ENCODE peak calls at places on chromosome 1, in ten cellular contexts. One of them, this sample, is unnamed.

GRCh38 chr1:94819945-94820746 is at the start of gene SLC44A3:
- DNase-seq in endothelial cell: peak; percentile 68
- DNase-seq in CD8-positive, alpha-beta T cell: no peak
- DNase-seq in heart right ventricle: peak; percentile 54
- DNase-seq in lower lobe of right lung: peak; percentile 72
- DNase-seq in suprapubic skin: no peak
- DNase-seq in neural crest cell: peak; percentile 41
- DNase-seq in heart left ventricle: peak; percentile 52
- DNase-seq in NB4: peak; percentile 69
- DNase-seq in fibroblast of lung: peak; percentile 68
- DNase-seq in this sample: peak; percentile 43

GRCh38 chr1:41482001-41482765 is 2.3 kb downstream of the EDN2 start:
- DNase-seq in endothelial cell: no peak
- DNase-seq in CD8-positive, alpha-beta T cell: no peak
- DNase-seq in heart right ventricle: peak; percentile 60
- DNase-seq in lower lobe of right lung: peak; percentile 78
- DNase-seq in suprapubic skin: no peak
- DNase-seq in neural crest cell: no peak
- DNase-seq in heart left ventricle: peak; percentile 49
- DNase-seq in NB4: no peak
- DNase-seq in fibroblast of lung: peak; percentile 63
- DNase-seq in this sample: peak; percentile 75

GRCh38 chr1:2330511-2331199 is 60.7 kb downstream of the MORN1 start:
- DNase-seq in endothelial cell: no peak
- DNase-seq in CD8-positive, alpha-beta T cell: no peak
- DNase-seq in heart right ventricle: no peak
- DNase-seq in lower lobe of right lung: peak; percentile 75
- DNase-seq in suprapubic skin: no peak
- DNase-seq in neural crest cell: no peak
- DNase-seq in heart left ventricle: peak; percentile 70
- DNase-seq in NB4: no peak
- DNase-seq in fibroblast of lung: peak; percentile 89
- DNase-seq in this sample: peak; percentile 88

GRCh38 chr1:5279127-5279526 is 624.7 kb downstream of the AJAP1 start:
- DNase-seq in endothelial cell: no peak
- DNase-seq in CD8-positive, alpha-beta T cell: no peak
- DNase-seq in heart right ventricle: no peak
- DNase-seq in lower lobe of right lung: no peak
- DNase-seq in suprapubic skin: no peak
- DNase-seq in neural crest cell: no peak
- DNase-seq in heart left ventricle: no peak
- DNase-seq in NB4: no peak
- DNase-seq in fibroblast of lung: no peak
- DNase-seq in this sample: no peak

GRCh38 chr1:207993477-207994445 is 82.8 kb upstream of the CD34 start:
- DNase-seq in endothelial cell: peak; percentile 12
- DNase-seq in CD8-positive, alpha-beta T cell: no peak
- DNase-seq in heart right ventricle: no peak
- DNase-seq in lower lobe of right lung: no peak
- DNase-seq in suprapubic skin: no peak
- DNase-seq in neural crest cell: no peak
- DNase-seq in heart left ventricle: no peak
- DNase-seq in NB4: peak; percentile 17
- DNase-seq in fibroblast of lung: no peak
- DNase-seq in this sample: no peak

GRCh38 chr1:220410681-220411080 is 117.3 kb upstream of the MARK1 start:
- DNase-seq in endothelial cell: no peak
- DNase-seq in CD8-positive, alpha-beta T cell: no peak
- DNase-seq in heart right ventricle: no peak
- DNase-seq in lower lobe of right lung: no peak
- DNase-seq in suprapubic skin: no peak
- DNase-seq in neural crest cell: no peak
- DNase-seq in heart left ventricle: no peak
- DNase-seq in NB4: no peak
- DNase-seq in fibroblast of lung: peak; percentile 17
- DNase-seq in this sample: no peak

GRCh38 chr1:174017231-174017970 is 4.8 kb downstream of the RC3H1 start:
- DNase-seq in endothelial cell: no peak
- DNase-seq in CD8-positive, alpha-beta T cell: no peak
- DNase-seq in heart right ventricle: no peak
- DNase-seq in lower lobe of right lung: no peak
- DNase-seq in suprapubic skin: no peak
- DNase-seq in neural crest cell: no peak
- DNase-seq in heart left ventricle: no peak
- DNase-seq in NB4: no peak
- DNase-seq in fibroblast of lung: peak; percentile 35
- DNase-seq in this sample: no peak

GRCh38 chr1:31669786-31670582 is 25.3 kb upstream of the PEF1 start:
- DNase-seq in endothelial cell: no peak
- DNase-seq in CD8-positive, alpha-beta T cell: peak; percentile 60
- DNase-seq in heart right ventricle: peak; percentile 83
- DNase-seq in lower lobe of right lung: peak; percentile 85
- DNase-seq in suprapubic skin: no peak
- DNase-seq in neural crest cell: no peak
- DNase-seq in heart left ventricle: peak; percentile 86
- DNase-seq in NB4: peak; percentile 34
- DNase-seq in fibroblast of lung: peak; percentile 62
- DNase-seq in this sample: peak; percentile 66

GRCh38 chr1:51472349-51472748 is 46.7 kb downstream of the EPS15 start:
- DNase-seq in endothelial cell: no peak
- DNase-seq in CD8-positive, alpha-beta T cell: no peak
- DNase-seq in heart right ventricle: no peak
- DNase-seq in lower lobe of right lung: no peak
- DNase-seq in suprapubic skin: no peak
- DNase-seq in neural crest cell: no peak
- DNase-seq in heart left ventricle: no peak
- DNase-seq in NB4: peak; percentile 36
- DNase-seq in fibroblast of lung: peak; percentile 41
- DNase-seq in this sample: no peak

GRCh38 chr1:8370046-8370881 is 52.4 kb downstream of the SLC45A1 start:
- DNase-seq in endothelial cell: no peak
- DNase-seq in CD8-positive, alpha-beta T cell: no peak
- DNase-seq in heart right ventricle: no peak
- DNase-seq in lower lobe of right lung: no peak
- DNase-seq in suprapubic skin: no peak
- DNase-seq in neural crest cell: no peak
- DNase-seq in heart left ventricle: peak; percentile 13
- DNase-seq in NB4: no peak
- DNase-seq in fibroblast of lung: peak; percentile 83
- DNase-seq in this sample: no peak

GRCh38 chr1:55520861-55521260 is 305.7 kb upstream of the USP24 start:
- DNase-seq in endothelial cell: no peak
- DNase-seq in CD8-positive, alpha-beta T cell: no peak
- DNase-seq in heart right ventricle: no peak
- DNase-seq in lower lobe of right lung: no peak
- DNase-seq in suprapubic skin: no peak
- DNase-seq in neural crest cell: no peak
- DNase-seq in heart left ventricle: no peak
- DNase-seq in NB4: no peak
- DNase-seq in fibroblast of lung: no peak
- DNase-seq in this sample: no peak
- TF ChIP-seq CTCF in endothelial cell: no peak
- TF ChIP-seq CTCF in CD8-positive, alpha-beta T cell: no peak
- TF ChIP-seq CTCF in heart right ventricle: no peak
- TF ChIP-seq CTCF in lower lobe of right lung: no peak
- TF ChIP-seq CTCF in suprapubic skin: no peak
- TF ChIP-seq CTCF in neural crest cell: no peak
- TF ChIP-seq CTCF in heart left ventricle: no peak
- TF ChIP-seq CTCF in NB4: no peak
- TF ChIP-seq CTCF in fibroblast of lung: no peak
- TF ChIP-seq CTCF in this sample: no peak

GRCh38 chr1:150832597-150832996 is 24.5 kb upstream of the CTSK start:
- DNase-seq in endothelial cell: no peak
- DNase-seq in CD8-positive, alpha-beta T cell: no peak
- DNase-seq in heart right ventricle: no peak
- DNase-seq in lower lobe of right lung: no peak
- DNase-seq in suprapubic skin: no peak
- DNase-seq in neural crest cell: no peak
- DNase-seq in heart left ventricle: no peak
- DNase-seq in NB4: no peak
- DNase-seq in fibroblast of lung: no peak
- DNase-seq in this sample: no peak

GRCh38 chr1:150826299-150826698 is 18.2 kb upstream of the CTSK start:
- DNase-seq in endothelial cell: no peak
- DNase-seq in CD8-positive, alpha-beta T cell: no peak
- DNase-seq in heart right ventricle: no peak
- DNase-seq in lower lobe of right lung: no peak
- DNase-seq in suprapubic skin: no peak
- DNase-seq in neural crest cell: no peak
- DNase-seq in heart left ventricle: no peak
- DNase-seq in NB4: no peak
- DNase-seq in fibroblast of lung: no peak
- DNase-seq in this sample: no peak

GRCh38 chr1:150829751-150830150 is 21.7 kb upstream of the CTSK start:
- DNase-seq in endothelial cell: no peak
- DNase-seq in CD8-positive, alpha-beta T cell: no peak
- DNase-seq in heart right ventricle: no peak
- DNase-seq in lower lobe of right lung: no peak
- DNase-seq in suprapubic skin: no peak
- DNase-seq in neural crest cell: no peak
- DNase-seq in heart left ventricle: no peak
- DNase-seq in NB4: no peak
- DNase-seq in fibroblast of lung: no peak
- DNase-seq in this sample: no peak
- TF ChIP-seq CTCF in endothelial cell: peak; percentile 62
- TF ChIP-seq CTCF in CD8-positive, alpha-beta T cell: no peak
- TF ChIP-seq CTCF in heart right ventricle: no peak
- TF ChIP-seq CTCF in lower lobe of right lung: peak; percentile 17
- TF ChIP-seq CTCF in suprapubic skin: peak; percentile 17
- TF ChIP-seq CTCF in neural crest cell: peak; percentile 60
- TF ChIP-seq CTCF in heart left ventricle: peak; percentile 17
- TF ChIP-seq CTCF in NB4: peak; percentile 13
- TF ChIP-seq CTCF in fibroblast of lung: peak; percentile 38
- TF ChIP-seq CTCF in this sample: no peak

GRCh38 chr1:197519741-197520334 is 251.8 kb downstream of the CRB1 start:
- DNase-seq in endothelial cell: no peak
- DNase-seq in CD8-positive, alpha-beta T cell: no peak
- DNase-seq in heart right ventricle: no peak
- DNase-seq in lower lobe of right lung: no peak
- DNase-seq in suprapubic skin: no peak
- DNase-seq in neural crest cell: no peak
- DNase-seq in heart left ventricle: no peak
- DNase-seq in NB4: peak; percentile 24
- DNase-seq in fibroblast of lung: peak; percentile 11
- DNase-seq in this sample: no peak
- TF ChIP-seq CTCF in endothelial cell: peak; percentile 57
- TF ChIP-seq CTCF in CD8-positive, alpha-beta T cell: peak; percentile 45
- TF ChIP-seq CTCF in heart right ventricle: peak; percentile 43
- TF ChIP-seq CTCF in lower lobe of right lung: peak; percentile 24
- TF ChIP-seq CTCF in suprapubic skin: no peak
- TF ChIP-seq CTCF in neural crest cell: peak; percentile 56
- TF ChIP-seq CTCF in heart left ventricle: peak; percentile 25
- TF ChIP-seq CTCF in NB4: peak; percentile 22
- TF ChIP-seq CTCF in fibroblast of lung: peak; percentile 53
- TF ChIP-seq CTCF in this sample: peak; percentile 6

GRCh38 chr1:112633628-112634027 is 14.0 kb downstream of the CAPZA1 start:
- DNase-seq in endothelial cell: no peak
- DNase-seq in CD8-positive, alpha-beta T cell: no peak
- DNase-seq in heart right ventricle: no peak
- DNase-seq in lower lobe of right lung: no peak
- DNase-seq in suprapubic skin: no peak
- DNase-seq in neural crest cell: no peak
- DNase-seq in heart left ventricle: no peak
- DNase-seq in NB4: no peak
- DNase-seq in fibroblast of lung: peak; percentile 19
- DNase-seq in this sample: no peak
- TF ChIP-seq CTCF in endothelial cell: no peak
- TF ChIP-seq CTCF in CD8-positive, alpha-beta T cell: no peak
- TF ChIP-seq CTCF in heart right ventricle: no peak
- TF ChIP-seq CTCF in lower lobe of right lung: no peak
- TF ChIP-seq CTCF in suprapubic skin: no peak
- TF ChIP-seq CTCF in neural crest cell: no peak
- TF ChIP-seq CTCF in heart left ventricle: no peak
- TF ChIP-seq CTCF in NB4: no peak
- TF ChIP-seq CTCF in fibroblast of lung: no peak
- TF ChIP-seq CTCF in this sample: no peak

GRCh38 chr1:109649380-109649987 is 6.4 kb upstream of the GSTM4 start:
- DNase-seq in endothelial cell: no peak
- DNase-seq in CD8-positive, alpha-beta T cell: no peak
- DNase-seq in heart right ventricle: no peak
- DNase-seq in lower lobe of right lung: no peak
- DNase-seq in suprapubic skin: no peak
- DNase-seq in neural crest cell: no peak
- DNase-seq in heart left ventricle: no peak
- DNase-seq in NB4: peak; percentile 49
- DNase-seq in fibroblast of lung: peak; percentile 34
- DNase-seq in this sample: no peak
- TF ChIP-seq CTCF in endothelial cell: no peak
- TF ChIP-seq CTCF in CD8-positive, alpha-beta T cell: no peak
- TF ChIP-seq CTCF in heart right ventricle: peak; percentile 52
- TF ChIP-seq CTCF in lower lobe of right lung: peak; percentile 37
- TF ChIP-seq CTCF in suprapubic skin: no peak
- TF ChIP-seq CTCF in neural crest cell: peak; percentile 34
- TF ChIP-seq CTCF in heart left ventricle: peak; percentile 10
- TF ChIP-seq CTCF in NB4: peak; percentile 27
- TF ChIP-seq CTCF in fibroblast of lung: peak; percentile 44
- TF ChIP-seq CTCF in this sample: peak; percentile 69

DNA sequence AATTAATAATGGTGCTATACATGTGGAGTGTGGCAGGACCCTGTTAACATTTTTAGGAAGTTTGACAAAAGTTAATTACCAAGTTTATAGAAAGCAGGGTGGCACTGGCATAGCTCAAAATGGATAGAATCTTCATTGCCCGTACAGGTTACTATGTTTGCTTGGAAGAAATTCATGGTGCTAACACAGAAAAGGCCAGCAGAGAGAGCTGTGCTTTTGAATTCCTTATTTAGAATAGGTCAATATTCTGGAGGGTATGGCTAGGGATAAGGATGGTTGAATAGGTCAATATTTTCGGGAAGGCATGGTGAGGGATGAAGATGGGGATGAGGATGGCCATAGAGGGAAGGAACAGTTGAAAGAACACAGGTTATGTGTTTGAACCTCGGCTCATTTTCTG is 345.1 kb downstream of the LMO4 start:
- DNase-seq in endothelial cell: no peak
- DNase-seq in CD8-positive, alpha-beta T cell: no peak
- DNase-seq in heart right ventricle: no peak
- DNase-seq in lower lobe of right lung: no peak
- DNase-seq in suprapubic skin: no peak
- DNase-seq in neural crest cell: no peak
- DNase-seq in heart left ventricle: no peak
- DNase-seq in NB4: no peak
- DNase-seq in fibroblast of lung: no peak
- DNase-seq in this sample: no peak
- TF ChIP-seq CTCF in endothelial cell: no peak
- TF ChIP-seq CTCF in CD8-positive, alpha-beta T cell: no peak
- TF ChIP-seq CTCF in heart right ventricle: no peak
- TF ChIP-seq CTCF in lower lobe of right lung: no peak
- TF ChIP-seq CTCF in suprapubic skin: no peak
- TF ChIP-seq CTCF in neural crest cell: no peak
- TF ChIP-seq CTCF in heart left ventricle: no peak
- TF ChIP-seq CTCF in NB4: no peak
- TF ChIP-seq CTCF in fibroblast of lung: no peak
- TF ChIP-seq CTCF in this sample: no peak

DNA sequence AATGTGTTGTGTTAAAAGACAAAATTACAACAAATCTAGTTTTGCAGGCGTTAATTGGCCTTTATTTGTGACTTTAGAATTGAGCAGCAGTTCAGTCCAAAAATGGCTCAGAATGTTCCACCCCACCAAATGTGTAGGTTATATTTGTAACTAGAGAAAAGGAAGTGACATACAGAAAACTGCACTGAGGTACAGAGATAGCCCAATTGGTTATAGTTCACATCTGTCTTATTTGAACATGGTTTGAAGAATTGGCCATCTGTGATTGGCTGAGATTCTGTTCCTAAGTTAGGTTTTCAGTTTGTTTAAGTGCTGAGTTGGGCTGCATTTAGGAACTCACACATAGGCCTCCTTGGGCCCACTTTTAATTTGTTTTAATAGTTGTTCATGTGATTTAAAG is 12.0 kb upstream of the FMO2 start:
- DNase-seq in endothelial cell: no peak
- DNase-seq in CD8-positive, alpha-beta T cell: no peak
- DNase-seq in heart right ventricle: no peak
- DNase-seq in lower lobe of right lung: no peak
- DNase-seq in suprapubic skin: no peak
- DNase-seq in neural crest cell: no peak
- DNase-seq in heart left ventricle: no peak
- DNase-seq in NB4: no peak
- DNase-seq in fibroblast of lung: no peak
- DNase-seq in this sample: no peak
- TF ChIP-seq CTCF in endothelial cell: no peak
- TF ChIP-seq CTCF in CD8-positive, alpha-beta T cell: no peak
- TF ChIP-seq CTCF in heart right ventricle: no peak
- TF ChIP-seq CTCF in lower lobe of right lung: no peak
- TF ChIP-seq CTCF in suprapubic skin: no peak
- TF ChIP-seq CTCF in neural crest cell: no peak
- TF ChIP-seq CTCF in heart left ventricle: no peak
- TF ChIP-seq CTCF in NB4: no peak
- TF ChIP-seq CTCF in fibroblast of lung: no peak
- TF ChIP-seq CTCF in this sample: no peak